ENCODE peak calls at places on chromosome 18, in seven cellular contexts. N, G, L, M, S, Q and U are unnamed samples.
A peak's percentile ranks its signal among the peaks of the same experiment; 100 is the strongest.

GRCh38 chr18:52283927-52284326 is 56.1 kb upstream of the DCC start:
- DNase-seq in M (no peak), Q (no peak), G (no peak), N (no peak), S (no peak), L (no peak), U (no peak)

GRCh38 chr18:22483407-22483806 is 65.7 kb upstream of the CTAGE1 start:
- DNase-seq in S (no peak), M (no peak), N (no peak), L (no peak), Q (no peak), G (no peak), U (no peak)

GRCh38 chr18:79525556-79526467 is 130.1 kb downstream of the NFATC1 start:
- DNase-seq in L (no peak), M (no peak), N (no peak), S (peak; percentile 4), Q (no peak), G (peak; percentile 17), U (no peak)

GRCh38 chr18:58135806-58136331 is 91.8 kb downstream of the NEDD4L start:
- DNase-seq in G (peak; percentile 62), M (peak; percentile 83), Q (peak; percentile 90), L (no peak), S (peak; percentile 11), N (peak; percentile 62), U (peak; percentile 75)

GRCh38 chr18:12014976-12015696 is 33.8 kb downstream of the IMPA2 start:
- DNase-seq in G (no peak), M (no peak), N (no peak), Q (no peak), S (no peak), L (no peak), U (peak; percentile 12)

GRCh38 chr18:6280344-6280743 is 134.4 kb downstream of the L3MBTL4 start:
- DNase-seq in M (no peak), N (no peak), Q (no peak), G (no peak), S (no peak), L (no peak), U (no peak)

GRCh38 chr18:47260138-47260923 is 8.9 kb upstream of the SKOR2 start:
- DNase-seq in S (no peak), Q (no peak), G (no peak), N (peak; percentile 32), L (no peak), M (peak; percentile 47), U (peak; percentile 21)

GRCh38 chr18:24947521-24948305 is 404.3 kb downstream of the ZNF521 start:
- DNase-seq in Q (no peak), M (no peak), S (no peak), G (no peak), N (peak; percentile 31), L (no peak), U (no peak)

GRCh38 chr18:48679236-48679635 is 140.4 kb downstream of the CTIF start:
- DNase-seq in L (no peak), N (peak; percentile 53), G (no peak), Q (no peak), M (no peak), S (no peak), U (peak; percentile 7)

GRCh38 chr18:35019929-35020328 is 21.3 kb upstream of the MAPRE2 start:
- DNase-seq in Q (no peak), G (no peak), N (no peak), S (no peak), M (no peak), L (no peak), U (peak; percentile 34)

GRCh38 chr18:62999392-62999791 is 284.1 kb downstream of the PHLPP1 start:
- DNase-seq in Q (no peak), G (no peak), S (no peak), N (no peak), L (no peak), M (no peak), U (peak; percentile 81)

GRCh38 chr18:29147944-29148343 is 971.0 kb upstream of the CDH2 start:
- DNase-seq in Q (no peak), L (no peak), M (no peak), N (peak; percentile 66), G (no peak), S (no peak), U (peak; percentile 47)

GRCh38 chr18:49052891-49053644 is 102.3 kb upstream of the SMAD7 start:
- DNase-seq in S (no peak), N (peak; percentile 76), Q (no peak), L (peak; percentile 21), G (no peak), M (peak; percentile 10), U (peak; percentile 99)

GRCh38 chr18:53225567-53226325 is 885.7 kb downstream of the DCC start:
- DNase-seq in S (no peak), Q (no peak), N (no peak), G (no peak), L (no peak), M (no peak), U (no peak)

GRCh38 chr18:62187543-62188378 is 706 bp downstream of the RELCH start:
- DNase-seq in S (no peak), N (peak; percentile 64), Q (peak; percentile 70), M (peak; percentile 18), G (peak; percentile 70), L (no peak), U (peak; percentile 53)

GRCh38 chr18:23302852-23303527 is 150.1 kb upstream of the RIOK3 start:
- DNase-seq in M (no peak), N (peak; percentile 85), S (no peak), L (no peak), G (no peak), Q (no peak), U (peak; percentile 95)

GRCh38 chr18:75314117-75314516 is 103.5 kb downstream of the TSHZ1 start:
- DNase-seq in Q (peak; percentile 51), G (no peak), M (no peak), S (no peak), N (no peak), L (no peak), U (peak; percentile 21)

GRCh38 chr18:3972291-3972985 is 482.7 kb downstream of the DLGAP1 start:
- DNase-seq in Q (no peak), N (no peak), S (no peak), G (no peak), M (no peak), L (no peak), U (no peak)

GRCh38 chr18:35409921-35410320 is 32.8 kb upstream of the ZNF396 start:
- DNase-seq in M (no peak), N (peak; percentile 18), L (no peak), G (no peak), S (no peak), Q (peak; percentile 77), U (no peak)

GRCh38 chr18:32998285-32998684 is 225.5 kb upstream of the KLHL14 start:
- DNase-seq in M (no peak), L (no peak), N (no peak), G (no peak), Q (no peak), S (no peak), U (no peak)

GRCh38 chr18:57561728-57562423 is 24.6 kb downstream of the FECH start:
- DNase-seq in S (no peak), L (no peak), G (peak; percentile 59), Q (peak; percentile 76), N (peak; percentile 76), M (peak; percentile 61), U (peak; percentile 44)

GRCh38 chr18:37391156-37391555 is 174.4 kb downstream of the CELF4 start:
- DNase-seq in N (no peak), G (no peak), S (no peak), Q (no peak), M (no peak), L (no peak), U (no peak)

GRCh38 chr18:60684843-60685513 is 312.4 kb upstream of the MC4R start:
- DNase-seq in S (no peak), M (no peak), L (no peak), N (peak; percentile 65), G (peak; percentile 58), Q (peak; percentile 63), U (peak; percentile 27)

GRCh38 chr18:48962857-48963554 is 12.2 kb upstream of the SMAD7 start:
- DNase-seq in M (no peak), S (no peak), L (no peak), N (no peak), Q (no peak), G (no peak), U (no peak)

GRCh38 chr18:48036641-48037421 is 106.4 kb upstream of the SMAD2 start:
- DNase-seq in S (no peak), N (peak; percentile 14), G (no peak), M (no peak), Q (no peak), L (no peak), U (no peak)